ENCODE peak calls at places on chromosomes 13 and 19, in nine cellular contexts. One of them, this sample, is unnamed.

GRCh38 chr19:44176590-44176989 is 11.7 kb downstream of the ZNF226 start:
- DNase-seq in heart right ventricle: no peak
- DNase-seq in T-helper 1 cell: no peak
- DNase-seq in activated CD4-positive, alpha-beta T cell treated with anti-CD3 and anti-CD28 coated beads, Interleukin-2, amount 50 U/mL, for 4 hours: no peak
- DNase-seq in psoas muscle: no peak
- DNase-seq in A549: no peak
- DNase-seq in GM04504: no peak
- DNase-seq in cerebellum: no peak
- DNase-seq in sigmoid colon: no peak
- DNase-seq in this sample: no peak

GRCh38 chr13:26498524-26499208 is 58.8 kb upstream of the WASF3 start:
- DNase-seq in sigmoid colon: peak
- DNase-seq in cerebellum: no peak
- DNase-seq in heart right ventricle: no peak
- DNase-seq in activated CD4-positive, alpha-beta T cell treated with anti-CD3 and anti-CD28 coated beads, Interleukin-2, amount 50 U/mL, for 4 hours: no peak
- DNase-seq in GM04504: no peak
- DNase-seq in A549: no peak
- DNase-seq in T-helper 1 cell: no peak
- DNase-seq in psoas muscle: no peak
- DNase-seq in this sample: no peak

GRCh38 chr13:46211116-46211515 is 612 bp upstream of the LRRC63 start:
- DNase-seq in A549: no peak
- DNase-seq in heart right ventricle: no peak
- DNase-seq in psoas muscle: no peak
- DNase-seq in sigmoid colon: no peak
- DNase-seq in activated CD4-positive, alpha-beta T cell treated with anti-CD3 and anti-CD28 coated beads, Interleukin-2, amount 50 U/mL, for 4 hours: peak
- DNase-seq in T-helper 1 cell: no peak
- DNase-seq in cerebellum: no peak
- DNase-seq in GM04504: no peak
- DNase-seq in this sample: no peak

GRCh38 chr19:32269831-32270230 is 75.6 kb upstream of the ZNF507 start:
- DNase-seq in activated CD4-positive, alpha-beta T cell treated with anti-CD3 and anti-CD28 coated beads, Interleukin-2, amount 50 U/mL, for 4 hours: no peak
- DNase-seq in cerebellum: no peak
- DNase-seq in A549: no peak
- DNase-seq in heart right ventricle: no peak
- DNase-seq in psoas muscle: no peak
- DNase-seq in sigmoid colon: no peak
- DNase-seq in GM04504: no peak
- DNase-seq in T-helper 1 cell: no peak
- DNase-seq in this sample: no peak

GRCh38 chr13:61546413-61546812 is 130.8 kb upstream of the PCDH20 start:
- DNase-seq in sigmoid colon: no peak
- DNase-seq in heart right ventricle: no peak
- DNase-seq in activated CD4-positive, alpha-beta T cell treated with anti-CD3 and anti-CD28 coated beads, Interleukin-2, amount 50 U/mL, for 4 hours: no peak
- DNase-seq in A549: no peak
- DNase-seq in T-helper 1 cell: no peak
- DNase-seq in psoas muscle: no peak
- DNase-seq in cerebellum: no peak
- DNase-seq in GM04504: no peak
- DNase-seq in this sample: no peak

GRCh38 chr19:58097349-58097748 is 682 bp downstream of the ZSCAN18 start:
- DNase-seq in GM04504: no peak
- DNase-seq in sigmoid colon: no peak
- DNase-seq in psoas muscle: no peak
- DNase-seq in T-helper 1 cell: no peak
- DNase-seq in cerebellum: no peak
- DNase-seq in heart right ventricle: peak
- DNase-seq in A549: no peak
- DNase-seq in activated CD4-positive, alpha-beta T cell treated with anti-CD3 and anti-CD28 coated beads, Interleukin-2, amount 50 U/mL, for 4 hours: no peak
- DNase-seq in this sample: no peak

GRCh38 chr13:110334841-110335490 is 27.9 kb downstream of the COL4A2 start:
- DNase-seq in GM04504: no peak
- DNase-seq in A549: no peak
- DNase-seq in sigmoid colon: no peak
- DNase-seq in T-helper 1 cell: no peak
- DNase-seq in cerebellum: no peak
- DNase-seq in activated CD4-positive, alpha-beta T cell treated with anti-CD3 and anti-CD28 coated beads, Interleukin-2, amount 50 U/mL, for 4 hours: no peak
- DNase-seq in psoas muscle: no peak
- DNase-seq in heart right ventricle: no peak
- DNase-seq in this sample: no peak

GRCh38 chr19:41707502-41707812 is 969 bp upstream of the CEACAM5 start:
- DNase-seq in A549: peak
- DNase-seq in cerebellum: no peak
- DNase-seq in heart right ventricle: no peak
- DNase-seq in activated CD4-positive, alpha-beta T cell treated with anti-CD3 and anti-CD28 coated beads, Interleukin-2, amount 50 U/mL, for 4 hours: no peak
- DNase-seq in T-helper 1 cell: no peak
- DNase-seq in sigmoid colon: no peak
- DNase-seq in psoas muscle: no peak
- DNase-seq in GM04504: no peak
- DNase-seq in this sample: no peak

GRCh38 chr19:18502633-18503294 is 19.1 kb downstream of the ELL start:
- DNase-seq in T-helper 1 cell: no peak
- DNase-seq in activated CD4-positive, alpha-beta T cell treated with anti-CD3 and anti-CD28 coated beads, Interleukin-2, amount 50 U/mL, for 4 hours: no peak
- DNase-seq in sigmoid colon: peak
- DNase-seq in heart right ventricle: peak
- DNase-seq in cerebellum: no peak
- DNase-seq in GM04504: no peak
- DNase-seq in psoas muscle: peak
- DNase-seq in A549: no peak
- DNase-seq in this sample: no peak

GRCh38 chr19:40862785-40863184 is 12.5 kb upstream of the CYP2A6 start:
- DNase-seq in GM04504: peak
- DNase-seq in T-helper 1 cell: no peak
- DNase-seq in activated CD4-positive, alpha-beta T cell treated with anti-CD3 and anti-CD28 coated beads, Interleukin-2, amount 50 U/mL, for 4 hours: no peak
- DNase-seq in A549: no peak
- DNase-seq in sigmoid colon: no peak
- DNase-seq in cerebellum: no peak
- DNase-seq in heart right ventricle: no peak
- DNase-seq in psoas muscle: no peak
- DNase-seq in this sample: no peak

GRCh38 chr13:94178625-94179244 is 300.7 kb downstream of the DCT start:
- DNase-seq in sigmoid colon: no peak
- DNase-seq in heart right ventricle: no peak
- DNase-seq in T-helper 1 cell: no peak
- DNase-seq in activated CD4-positive, alpha-beta T cell treated with anti-CD3 and anti-CD28 coated beads, Interleukin-2, amount 50 U/mL, for 4 hours: no peak
- DNase-seq in psoas muscle: no peak
- DNase-seq in A549: no peak
- DNase-seq in GM04504: no peak
- DNase-seq in cerebellum: no peak
- DNase-seq in this sample: no peak

GRCh38 chr19:28887920-28888618 is 324.9 kb downstream of the UQCRFS1 start:
- DNase-seq in activated CD4-positive, alpha-beta T cell treated with anti-CD3 and anti-CD28 coated beads, Interleukin-2, amount 50 U/mL, for 4 hours: no peak
- DNase-seq in psoas muscle: no peak
- DNase-seq in A549: no peak
- DNase-seq in GM04504: no peak
- DNase-seq in T-helper 1 cell: no peak
- DNase-seq in sigmoid colon: no peak
- DNase-seq in cerebellum: no peak
- DNase-seq in heart right ventricle: peak
- DNase-seq in this sample: no peak

GRCh38 chr13:111049791-111050538 is 65.1 kb upstream of the ARHGEF7 start:
- DNase-seq in activated CD4-positive, alpha-beta T cell treated with anti-CD3 and anti-CD28 coated beads, Interleukin-2, amount 50 U/mL, for 4 hours: no peak
- DNase-seq in sigmoid colon: no peak
- DNase-seq in heart right ventricle: peak
- DNase-seq in GM04504: no peak
- DNase-seq in cerebellum: peak
- DNase-seq in T-helper 1 cell: no peak
- DNase-seq in psoas muscle: peak
- DNase-seq in A549: no peak
- DNase-seq in this sample: peak